ENCODE peak calls at places on chromosomes 13 and 19, in nine cellular contexts. One of them, this sample, is unnamed.

GRCh38 chr13:94660695-94661324 is 51.5 kb downstream of the SOX21 start:
- DNase-seq in activated T-helper 1 cell treated with Interleukin-2 at 50 U/mL for 16 hours: no peak
- DNase-seq in ovary: no peak
- DNase-seq in keratinocyte: no peak
- DNase-seq in SJSA1: no peak
- DNase-seq in NCI-H446: no peak
- DNase-seq in stimulated activated CD4-positive, alpha-beta T cell treated with anti-CD3 and anti-CD28 coated beads, Interleukin-2, amount 100 ng/mL, for 24 hours: no peak
- DNase-seq in stimulated activated CD8-positive, alpha-beta memory T cell treated with anti-CD3 and anti-CD28 coated beads, Interleukin-15, amount 100 ng/mL, for 4 hours: no peak
- DNase-seq in HEK293T: no peak
- DNase-seq in this sample: no peak

GRCh38 chr19:7792286-7792685 is 29.2 kb downstream of the CLEC4M start:
- DNase-seq in HEK293T: no peak
- DNase-seq in ovary: no peak
- DNase-seq in SJSA1: no peak
- DNase-seq in activated T-helper 1 cell treated with Interleukin-2 at 50 U/mL for 16 hours: no peak
- DNase-seq in NCI-H446: no peak
- DNase-seq in stimulated activated CD8-positive, alpha-beta memory T cell treated with anti-CD3 and anti-CD28 coated beads, Interleukin-15, amount 100 ng/mL, for 4 hours: no peak
- DNase-seq in keratinocyte: no peak
- DNase-seq in stimulated activated CD4-positive, alpha-beta T cell treated with anti-CD3 and anti-CD28 coated beads, Interleukin-2, amount 100 ng/mL, for 24 hours: no peak
- DNase-seq in this sample: no peak

GRCh38 chr19:55688422-55689218 is 13.6 kb downstream of the EPN1 start:
- DNase-seq in stimulated activated CD8-positive, alpha-beta memory T cell treated with anti-CD3 and anti-CD28 coated beads, Interleukin-15, amount 100 ng/mL, for 4 hours: no peak
- DNase-seq in ovary: peak
- DNase-seq in NCI-H446: no peak
- DNase-seq in HEK293T: no peak
- DNase-seq in stimulated activated CD4-positive, alpha-beta T cell treated with anti-CD3 and anti-CD28 coated beads, Interleukin-2, amount 100 ng/mL, for 24 hours: no peak
- DNase-seq in SJSA1: no peak
- DNase-seq in activated T-helper 1 cell treated with Interleukin-2 at 50 U/mL for 16 hours: no peak
- DNase-seq in keratinocyte: no peak
- DNase-seq in this sample: no peak

GRCh38 chr19:40799558-40800338 is 757 bp downstream of the EGLN2 start:
- DNase-seq in activated T-helper 1 cell treated with Interleukin-2 at 50 U/mL for 16 hours: no peak
- DNase-seq in keratinocyte: no peak
- DNase-seq in stimulated activated CD4-positive, alpha-beta T cell treated with anti-CD3 and anti-CD28 coated beads, Interleukin-2, amount 100 ng/mL, for 24 hours: no peak
- DNase-seq in stimulated activated CD8-positive, alpha-beta memory T cell treated with anti-CD3 and anti-CD28 coated beads, Interleukin-15, amount 100 ng/mL, for 4 hours: no peak
- DNase-seq in SJSA1: no peak
- DNase-seq in ovary: peak
- DNase-seq in HEK293T: peak
- DNase-seq in NCI-H446: peak
- DNase-seq in this sample: no peak

GRCh38 chr13:39855236-39855635 is 199.8 kb downstream of the COG6 start:
- DNase-seq in stimulated activated CD8-positive, alpha-beta memory T cell treated with anti-CD3 and anti-CD28 coated beads, Interleukin-15, amount 100 ng/mL, for 4 hours: no peak
- DNase-seq in SJSA1: no peak
- DNase-seq in activated T-helper 1 cell treated with Interleukin-2 at 50 U/mL for 16 hours: no peak
- DNase-seq in HEK293T: no peak
- DNase-seq in NCI-H446: peak
- DNase-seq in ovary: no peak
- DNase-seq in stimulated activated CD4-positive, alpha-beta T cell treated with anti-CD3 and anti-CD28 coated beads, Interleukin-2, amount 100 ng/mL, for 24 hours: no peak
- DNase-seq in keratinocyte: no peak
- DNase-seq in this sample: no peak

GRCh38 chr19:44653343-44653742 is 9.6 kb downstream of the PVR start:
- DNase-seq in stimulated activated CD8-positive, alpha-beta memory T cell treated with anti-CD3 and anti-CD28 coated beads, Interleukin-15, amount 100 ng/mL, for 4 hours: no peak
- DNase-seq in ovary: no peak
- DNase-seq in HEK293T: no peak
- DNase-seq in SJSA1: no peak
- DNase-seq in activated T-helper 1 cell treated with Interleukin-2 at 50 U/mL for 16 hours: no peak
- DNase-seq in NCI-H446: no peak
- DNase-seq in stimulated activated CD4-positive, alpha-beta T cell treated with anti-CD3 and anti-CD28 coated beads, Interleukin-2, amount 100 ng/mL, for 24 hours: no peak
- DNase-seq in keratinocyte: no peak
- DNase-seq in this sample: no peak

GRCh38 chr19:37699057-37699456 is 20.5 kb downstream of the ZNF607 start:
- DNase-seq in NCI-H446: no peak
- DNase-seq in activated T-helper 1 cell treated with Interleukin-2 at 50 U/mL for 16 hours: no peak
- DNase-seq in ovary: no peak
- DNase-seq in HEK293T: no peak
- DNase-seq in keratinocyte: no peak
- DNase-seq in stimulated activated CD4-positive, alpha-beta T cell treated with anti-CD3 and anti-CD28 coated beads, Interleukin-2, amount 100 ng/mL, for 24 hours: no peak
- DNase-seq in SJSA1: no peak
- DNase-seq in stimulated activated CD8-positive, alpha-beta memory T cell treated with anti-CD3 and anti-CD28 coated beads, Interleukin-15, amount 100 ng/mL, for 4 hours: no peak
- DNase-seq in this sample: no peak

GRCh38 chr19:51078104-51078503 is 4.6 kb downstream of the KLK14 start:
- DNase-seq in keratinocyte: no peak
- DNase-seq in NCI-H446: no peak
- DNase-seq in stimulated activated CD4-positive, alpha-beta T cell treated with anti-CD3 and anti-CD28 coated beads, Interleukin-2, amount 100 ng/mL, for 24 hours: no peak
- DNase-seq in SJSA1: no peak
- DNase-seq in ovary: no peak
- DNase-seq in HEK293T: no peak
- DNase-seq in activated T-helper 1 cell treated with Interleukin-2 at 50 U/mL for 16 hours: no peak
- DNase-seq in stimulated activated CD8-positive, alpha-beta memory T cell treated with anti-CD3 and anti-CD28 coated beads, Interleukin-15, amount 100 ng/mL, for 4 hours: no peak
- DNase-seq in this sample: no peak

GRCh38 chr13:62875118-62875640 is 1459.5 kb upstream of the PCDH20 start:
- DNase-seq in stimulated activated CD4-positive, alpha-beta T cell treated with anti-CD3 and anti-CD28 coated beads, Interleukin-2, amount 100 ng/mL, for 24 hours: no peak
- DNase-seq in HEK293T: no peak
- DNase-seq in keratinocyte: no peak
- DNase-seq in ovary: no peak
- DNase-seq in activated T-helper 1 cell treated with Interleukin-2 at 50 U/mL for 16 hours: no peak
- DNase-seq in stimulated activated CD8-positive, alpha-beta memory T cell treated with anti-CD3 and anti-CD28 coated beads, Interleukin-15, amount 100 ng/mL, for 4 hours: no peak
- DNase-seq in SJSA1: no peak
- DNase-seq in NCI-H446: no peak
- DNase-seq in this sample: no peak